ENCODE peak calls at places on chromosomes 11 and 22, in nine cellular contexts. One of them, this sample, is unnamed.

GRCh38 chr22:39309364-39309861 is 10.0 kb downstream of the RPL3 start:
- DNase-seq in tibial artery: no peak
- DNase-seq in Ammon's horn: no peak
- DNase-seq in nucleus accumbens: no peak
- DNase-seq in memory B cell: no peak
- DNase-seq in small intestine: no peak
- DNase-seq in HEK293T: no peak
- DNase-seq in progenitor cell of endocrine pancreas: no peak
- DNase-seq in stimulated activated CD4-positive, alpha-beta T cell treated with anti-CD3 and anti-CD28 coated beads, Interleukin-12 subunit alpha, Interleukin-12 subunit beta, amount 100 ng/mL, for 4 hours: no peak
- DNase-seq in this sample: no peak

GRCh38 chr11:3710485-3711259 is 39.5 kb upstream of the CHRNA10 start:
- DNase-seq in stimulated activated CD4-positive, alpha-beta T cell treated with anti-CD3 and anti-CD28 coated beads, Interleukin-12 subunit alpha, Interleukin-12 subunit beta, amount 100 ng/mL, for 4 hours: no peak
- DNase-seq in memory B cell: no peak
- DNase-seq in progenitor cell of endocrine pancreas: no peak
- DNase-seq in nucleus accumbens: no peak
- DNase-seq in small intestine: no peak
- DNase-seq in Ammon's horn: no peak
- DNase-seq in HEK293T: no peak
- DNase-seq in tibial artery: no peak
- DNase-seq in this sample: no peak

GRCh38 chr11:12433571-12434061 is 56.2 kb downstream of the PARVA start:
- DNase-seq in progenitor cell of endocrine pancreas: no peak
- DNase-seq in nucleus accumbens: no peak
- DNase-seq in stimulated activated CD4-positive, alpha-beta T cell treated with anti-CD3 and anti-CD28 coated beads, Interleukin-12 subunit alpha, Interleukin-12 subunit beta, amount 100 ng/mL, for 4 hours: no peak
- DNase-seq in Ammon's horn: peak
- DNase-seq in tibial artery: no peak
- DNase-seq in small intestine: no peak
- DNase-seq in HEK293T: no peak
- DNase-seq in memory B cell: no peak
- DNase-seq in this sample: no peak

GRCh38 chr11:68735626-68736025 is 15.7 kb downstream of the TESMIN start:
- DNase-seq in HEK293T: no peak
- DNase-seq in progenitor cell of endocrine pancreas: no peak
- DNase-seq in small intestine: no peak
- DNase-seq in stimulated activated CD4-positive, alpha-beta T cell treated with anti-CD3 and anti-CD28 coated beads, Interleukin-12 subunit alpha, Interleukin-12 subunit beta, amount 100 ng/mL, for 4 hours: no peak
- DNase-seq in memory B cell: no peak
- DNase-seq in tibial artery: no peak
- DNase-seq in nucleus accumbens: no peak
- DNase-seq in Ammon's horn: no peak
- DNase-seq in this sample: no peak

GRCh38 chr11:66958956-66959274 is 732 bp upstream of the PC start:
- DNase-seq in tibial artery: no peak
- DNase-seq in Ammon's horn: no peak
- DNase-seq in progenitor cell of endocrine pancreas: no peak
- DNase-seq in stimulated activated CD4-positive, alpha-beta T cell treated with anti-CD3 and anti-CD28 coated beads, Interleukin-12 subunit alpha, Interleukin-12 subunit beta, amount 100 ng/mL, for 4 hours: peak
- DNase-seq in memory B cell: no peak
- DNase-seq in small intestine: no peak
- DNase-seq in HEK293T: no peak
- DNase-seq in nucleus accumbens: no peak
- DNase-seq in this sample: no peak

GRCh38 chr22:35220221-35220620 is 37.1 kb upstream of the HMGXB4 start:
- DNase-seq in progenitor cell of endocrine pancreas: no peak
- DNase-seq in Ammon's horn: no peak
- DNase-seq in nucleus accumbens: no peak
- DNase-seq in HEK293T: no peak
- DNase-seq in stimulated activated CD4-positive, alpha-beta T cell treated with anti-CD3 and anti-CD28 coated beads, Interleukin-12 subunit alpha, Interleukin-12 subunit beta, amount 100 ng/mL, for 4 hours: no peak
- DNase-seq in tibial artery: no peak
- DNase-seq in small intestine: no peak
- DNase-seq in memory B cell: no peak
- DNase-seq in this sample: no peak

GRCh38 chr22:39077513-39077840 is 402 bp downstream of the APOBEC3G start:
- DNase-seq in small intestine: no peak
- DNase-seq in tibial artery: no peak
- DNase-seq in memory B cell: no peak
- DNase-seq in nucleus accumbens: no peak
- DNase-seq in Ammon's horn: no peak
- DNase-seq in stimulated activated CD4-positive, alpha-beta T cell treated with anti-CD3 and anti-CD28 coated beads, Interleukin-12 subunit alpha, Interleukin-12 subunit beta, amount 100 ng/mL, for 4 hours: no peak
- DNase-seq in HEK293T: no peak
- DNase-seq in progenitor cell of endocrine pancreas: no peak
- DNase-seq in this sample: no peak

GRCh38 chr22:50674606-50675552 is 2.3 kb downstream of the SHANK3 start:
- DNase-seq in HEK293T: peak
- DNase-seq in stimulated activated CD4-positive, alpha-beta T cell treated with anti-CD3 and anti-CD28 coated beads, Interleukin-12 subunit alpha, Interleukin-12 subunit beta, amount 100 ng/mL, for 4 hours: peak
- DNase-seq in small intestine: peak
- DNase-seq in progenitor cell of endocrine pancreas: peak
- DNase-seq in nucleus accumbens: no peak
- DNase-seq in Ammon's horn: no peak
- DNase-seq in memory B cell: no peak
- DNase-seq in tibial artery: no peak
- DNase-seq in this sample: peak

GRCh38 chr22:29344137-29344536 is 28.6 kb upstream of the RASL10A start:
- DNase-seq in tibial artery: no peak
- DNase-seq in HEK293T: no peak
- DNase-seq in memory B cell: no peak
- DNase-seq in Ammon's horn: peak
- DNase-seq in stimulated activated CD4-positive, alpha-beta T cell treated with anti-CD3 and anti-CD28 coated beads, Interleukin-12 subunit alpha, Interleukin-12 subunit beta, amount 100 ng/mL, for 4 hours: no peak
- DNase-seq in nucleus accumbens: no peak
- DNase-seq in progenitor cell of endocrine pancreas: no peak
- DNase-seq in small intestine: no peak
- DNase-seq in this sample: no peak

GRCh38 chr11:105942951-105943350 is 79.1 kb downstream of the MSANTD4 start:
- DNase-seq in stimulated activated CD4-positive, alpha-beta T cell treated with anti-CD3 and anti-CD28 coated beads, Interleukin-12 subunit alpha, Interleukin-12 subunit beta, amount 100 ng/mL, for 4 hours: no peak
- DNase-seq in memory B cell: no peak
- DNase-seq in Ammon's horn: no peak
- DNase-seq in progenitor cell of endocrine pancreas: no peak
- DNase-seq in nucleus accumbens: no peak
- DNase-seq in small intestine: no peak
- DNase-seq in tibial artery: no peak
- DNase-seq in HEK293T: no peak
- DNase-seq in this sample: no peak

GRCh38 chr11:119103793-119104192 is 2.1 kb upstream of the DPAGT1 start:
- DNase-seq in small intestine: no peak
- DNase-seq in nucleus accumbens: no peak
- DNase-seq in memory B cell: no peak
- DNase-seq in progenitor cell of endocrine pancreas: no peak
- DNase-seq in tibial artery: no peak
- DNase-seq in HEK293T: no peak
- DNase-seq in stimulated activated CD4-positive, alpha-beta T cell treated with anti-CD3 and anti-CD28 coated beads, Interleukin-12 subunit alpha, Interleukin-12 subunit beta, amount 100 ng/mL, for 4 hours: no peak
- DNase-seq in Ammon's horn: peak
- DNase-seq in this sample: no peak